ENCODE peak calls at places on chromosomes 4 and X, in ten cellular contexts. E is CD8-positive, alpha-beta memory T cell; Y is IMR-90; G is ovary; Z is brain microvascular endothelial cell; A is neural progenitor cell; S is CD8-positive, alpha-beta T cell; N is fibroblast of lung; P is suprapubic skin; X is thoracic aorta. O is an unnamed sample.

GRCh38 chr4:66182651-66183050 is 512.4 kb upstream of the EPHA5 start:
- DNase-seq in E (no peak), Y (no peak), G (no peak), Z (no peak), A (no peak), S (no peak), N (peak), P (no peak), X (no peak), O (no peak)

GRCh38 chrX:66676990-66677389 is 38.1 kb upstream of the EDA2R start:
- DNase-seq in E (no peak), Y (peak), G (no peak), Z (peak), A (no peak), S (no peak), N (peak), P (no peak), X (no peak), O (no peak)

GRCh38 chr4:140085062-140085622 is 68.8 kb downstream of the MAML3 start:
- DNase-seq in E (no peak), Y (peak), G (no peak), Z (no peak), A (no peak), S (no peak), N (no peak), P (no peak), X (no peak), O (no peak)

GRCh38 chr4:159346681-159347080 is 243.8 kb downstream of the RAPGEF2 start:
- DNase-seq in E (no peak), Y (no peak), G (no peak), Z (no peak), A (no peak), S (no peak), N (no peak), P (no peak), X (no peak), O (no peak)

GRCh38 chrX:13376857-13377441 is 57.1 kb upstream of the ATXN3L start:
- DNase-seq in E (no peak), Y (peak), G (no peak), Z (peak), A (no peak), S (no peak), N (peak), P (no peak), X (no peak), O (no peak)

GRCh38 chr4:6627832-6628231 is 12.7 kb upstream of the MRFAP1 start:
- DNase-seq in E (no peak), Y (no peak), G (no peak), Z (no peak), A (no peak), S (no peak), N (no peak), P (no peak), X (no peak), O (no peak)

GRCh38 chr4:48268956-48269860 is at the start of gene TEC:
- DNase-seq in E (peak), Y (no peak), G (no peak), Z (no peak), A (peak), S (peak), N (peak), P (peak), X (no peak), O (no peak)

GRCh38 chr4:144562019-144562740 is 83.8 kb upstream of the HHIP start:
- DNase-seq in E (no peak), Y (no peak), G (no peak), Z (no peak), A (peak), S (no peak), N (no peak), P (no peak), X (no peak), O (no peak)

GRCh38 chrX:154818916-154819770 is 13.9 kb upstream of the MPP1 start:
- DNase-seq in E (no peak), Y (no peak), G (no peak), Z (no peak), A (no peak), S (no peak), N (no peak), P (no peak), X (no peak), O (no peak)

GRCh38 chrX:38260231-38260630 is 39.6 kb upstream of the SRPX start:
- DNase-seq in E (no peak), Y (peak), G (no peak), Z (peak), A (peak), S (no peak), N (no peak), P (no peak), X (no peak), O (no peak)

GRCh38 chr4:155935389-155935986 is 18.2 kb downstream of the CTSO start:
- DNase-seq in E (no peak), Y (no peak), G (no peak), Z (no peak), A (no peak), S (no peak), N (no peak), P (no peak), X (no peak), O (no peak)

GRCh38 chr4:95155759-95156451 is 392.9 kb downstream of the UNC5C start:
- DNase-seq in E (peak), Y (peak), G (no peak), Z (peak), A (peak), S (no peak), N (peak), P (no peak), X (no peak), O (no peak)

GRCh38 chr4:6751611-6752485 is 30.7 kb upstream of the KIAA0232 start:
- DNase-seq in E (no peak), Y (peak), G (no peak), Z (no peak), A (no peak), S (no peak), N (no peak), P (no peak), X (no peak), O (no peak)

GRCh38 chr4:169272265-169272886 is 1.6 kb upstream of the SH3RF1 start:
- DNase-seq in E (no peak), Y (peak), G (no peak), Z (peak), A (no peak), S (no peak), N (peak), P (no peak), X (no peak), O (no peak)

GRCh38 chr4:40337081-40337480 is 1.9 kb downstream of the CHRNA9 start:
- DNase-seq in E (no peak), Y (no peak), G (no peak), Z (no peak), A (no peak), S (no peak), N (no peak), P (no peak), X (no peak), O (no peak)

GRCh38 chrX:105758784-105759183 is 63.6 kb upstream of the NRK start:
- DNase-seq in E (no peak), Y (no peak), G (no peak), Z (no peak), A (no peak), S (no peak), N (no peak), P (no peak), X (no peak), O (no peak)

GRCh38 chr4:38455092-38455855 is 208.7 kb upstream of the KLF3 start:
- DNase-seq in E (no peak), Y (no peak), G (no peak), Z (no peak), A (no peak), S (no peak), N (no peak), P (no peak), X (no peak), O (no peak)

GRCh38 chrX:22748093-22748999 is 251.4 kb upstream of the DDX53 start:
- DNase-seq in E (peak), Y (peak), G (peak), Z (peak), A (peak), S (peak), N (peak), P (no peak), X (no peak), O (peak)

GRCh38 chr4:67520141-67520540 is 25.2 kb downstream of the CENPC start:
- DNase-seq in E (no peak), Y (no peak), G (no peak), Z (no peak), A (no peak), S (no peak), N (no peak), P (no peak), X (no peak), O (no peak)

GRCh38 chrX:13050151-13050550 is 5.7 kb upstream of the FAM9C start:
- DNase-seq in E (no peak), Y (no peak), G (no peak), Z (no peak), A (no peak), S (no peak), N (no peak), P (no peak), X (no peak), O (no peak)

GRCh38 chr4:39050590-39050989 is 11.4 kb upstream of the KLHL5 start:
- DNase-seq in E (no peak), Y (no peak), G (no peak), Z (no peak), A (no peak), S (no peak), N (no peak), P (no peak), X (no peak), O (no peak)

GRCh38 chrX:129652565-129653169 is 2.1 kb downstream of the APLN start:
- DNase-seq in E (no peak), Y (no peak), G (no peak), Z (no peak), A (no peak), S (no peak), N (no peak), P (no peak), X (no peak), O (no peak)

GRCh38 chrX:110418220-110418856 is 59.7 kb downstream of the RTL9 start:
- DNase-seq in E (no peak), Y (peak), G (peak), Z (peak), A (peak), S (no peak), N (peak), P (no peak), X (no peak), O (no peak)

GRCh38 chr4:166594326-166594946 is 639.9 kb downstream of the SPOCK3 start:
- DNase-seq in E (no peak), Y (no peak), G (no peak), Z (peak), A (peak), S (no peak), N (peak), P (no peak), X (no peak), O (no peak)

DNA sequence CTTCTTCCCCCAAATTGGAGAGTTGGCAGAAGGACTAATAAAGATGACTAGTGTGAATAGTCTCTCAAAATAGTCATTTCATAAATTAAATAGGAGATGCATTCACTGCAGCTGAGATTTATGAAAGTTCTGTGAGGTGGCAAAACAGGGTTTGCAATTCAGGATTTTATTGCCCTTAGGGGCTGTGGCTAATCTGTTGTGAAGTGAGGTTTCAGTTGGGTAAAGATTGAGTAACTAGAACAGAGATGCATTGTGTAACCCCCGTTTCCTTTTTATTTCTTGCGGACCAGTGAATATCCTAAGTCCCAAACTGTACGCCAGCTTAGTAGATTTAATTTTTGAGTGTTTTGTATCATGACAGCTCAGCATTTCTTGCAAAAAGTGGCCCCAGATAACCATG is 16.2 kb upstream of the SCRG1 start:
- DNase-seq in E (no peak), Y (no peak), G (no peak), Z (no peak), A (no peak), S (no peak), N (no peak), P (no peak), X (no peak), O (no peak)
- H3K27ac ChIP-seq in E (no peak), Y (no peak), G (no peak), Z (no peak), A (no peak), S (no peak), N (no peak), P (peak), X (peak), O (peak)

GRCh38 chr4:86950835-86951525 is 16.2 kb downstream of the AFF1 start:
- DNase-seq in E (no peak), Y (no peak), G (no peak), Z (no peak), A (peak), S (no peak), N (no peak), P (no peak), X (no peak), O (no peak)
- H3K27ac ChIP-seq in E (no peak), Y (no peak), G (no peak), Z (no peak), A (no peak), S (no peak), N (no peak), P (no peak), X (no peak), O (no peak)

DNA sequence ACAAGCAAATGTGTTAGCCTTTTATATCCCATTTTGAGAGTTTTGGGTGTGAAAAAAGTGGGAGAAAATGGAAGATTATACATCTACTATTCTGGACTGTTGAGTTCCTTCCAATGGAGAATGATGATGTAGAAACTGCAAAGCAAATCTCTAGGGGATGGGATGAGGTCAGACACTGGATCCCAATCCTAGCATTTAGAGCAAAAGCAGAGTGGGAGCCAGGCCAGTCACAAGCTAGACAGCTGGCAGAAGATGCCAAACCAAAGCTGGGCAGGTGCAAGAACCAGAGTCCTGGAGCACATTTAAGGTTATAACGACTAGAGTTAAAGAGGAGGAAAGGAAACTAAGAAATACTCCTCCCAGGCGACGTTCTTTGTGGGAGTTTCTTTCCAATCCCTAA is 216.7 kb downstream of the FBXO8 start:
- DNase-seq in E (no peak), Y (no peak), G (no peak), Z (no peak), A (no peak), S (no peak), N (no peak), P (no peak), X (no peak), O (no peak)
- H3K27ac ChIP-seq in E (no peak), Y (no peak), G (no peak), Z (no peak), A (no peak), S (no peak), N (no peak), P (no peak), X (no peak), O (no peak)

GRCh38 chr4:173397604-173398003 is 1.3 kb downstream of the SCRG1 start:
- DNase-seq in E (no peak), Y (no peak), G (no peak), Z (no peak), A (no peak), S (no peak), N (no peak), P (no peak), X (no peak), O (no peak)

GRCh38 chr4:173403051-173403450 is 4.1 kb upstream of the SCRG1 start:
- DNase-seq in E (no peak), Y (peak), G (no peak), Z (no peak), A (no peak), S (no peak), N (peak), P (no peak), X (no peak), O (no peak)

GRCh38 chr4:173399016-173399415 is at the start of gene SCRG1:
- DNase-seq in E (no peak), Y (peak), G (no peak), Z (no peak), A (peak), S (no peak), N (no peak), P (no peak), X (no peak), O (peak)

DNA sequence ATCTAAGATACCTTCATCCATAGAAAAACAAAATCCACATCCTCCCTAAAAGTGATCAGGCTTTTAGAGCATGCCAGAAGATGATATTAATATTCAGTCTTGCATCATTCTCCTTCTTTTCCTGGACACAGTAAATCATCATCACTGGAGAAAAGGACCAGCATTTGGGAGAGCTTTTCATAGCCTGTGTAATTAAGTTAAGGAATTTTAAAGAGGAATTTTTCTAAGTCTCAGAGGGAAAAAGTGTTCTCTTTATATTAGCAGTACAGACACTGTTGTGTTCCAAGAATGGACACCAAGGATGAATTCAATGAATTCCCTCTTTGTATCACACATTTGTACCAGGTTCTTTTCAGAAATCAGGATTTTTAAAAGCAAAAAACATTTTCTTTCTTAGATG is 665 bp downstream of the SCRG1 start:
- DNase-seq in E (no peak), Y (no peak), G (no peak), Z (no peak), A (no peak), S (no peak), N (no peak), P (no peak), X (no peak), O (no peak)
- H3K27ac ChIP-seq in E (no peak), Y (no peak), G (no peak), Z (no peak), A (no peak), S (no peak), N (no peak), P (no peak), X (peak), O (peak)

O was measured in substantia nigra.